ENCODE peak calls at places on chromosomes 7 and 10, in nine cellular contexts. G is Calu3, R is caudate nucleus, D is HCT116, L is lower lobe of right lung, M is neuronal stem cell, Q is H7, K is mesenchymal stem cell, U is fibroblast of mammary gland. A is an unnamed sample.

GRCh38 chr10:1163204-1163660 is 107.0 kb downstream of the WDR37 start:
- DNase-seq in M (no peak), L (no peak), Q (no peak), U (no peak), R (no peak), G (no peak), K (no peak), D (no peak), A (no peak)

GRCh38 chr10:24382979-24383663 is 174.2 kb downstream of the KIAA1217 start:
- DNase-seq in K (no peak), U (no peak), G (peak), Q (peak), D (no peak), M (no peak), R (no peak), L (no peak), A (peak)

GRCh38 chr7:157615101-157615817 is 278.5 kb downstream of the DNAJB6 start:
- DNase-seq in K (no peak), R (no peak), D (no peak), U (peak), M (no peak), Q (no peak), G (no peak), L (no peak), A (no peak)

GRCh38 chr7:46603780-46604725 is 683.0 kb upstream of the IGFBP3 start:
- DNase-seq in K (peak), G (no peak), M (no peak), R (no peak), U (peak), L (peak), Q (no peak), D (no peak), A (no peak)

GRCh38 chr10:100370561-100370975 is 23.5 kb downstream of the SCD start:
- DNase-seq in Q (no peak), K (peak), R (no peak), L (no peak), G (peak), D (peak), M (no peak), U (peak), A (no peak)

GRCh38 chr10:109047856-109048255 is 875.5 kb downstream of the XPNPEP1 start:
- DNase-seq in R (no peak), D (no peak), M (no peak), L (no peak), K (no peak), U (no peak), G (no peak), Q (no peak), A (no peak)

GRCh38 chr7:157577796-157578339 is 241.1 kb downstream of the DNAJB6 start:
- DNase-seq in M (no peak), R (no peak), K (no peak), G (no peak), Q (no peak), U (no peak), D (no peak), L (no peak), A (no peak)

GRCh38 chr7:95794917-95795515 is 22.7 kb downstream of the DYNC1I1 start:
- DNase-seq in L (no peak), Q (peak), U (peak), G (peak), M (no peak), R (no peak), K (peak), D (peak), A (peak)

GRCh38 chr7:87225696-87226095 is 6.2 kb upstream of the TMEM243 start:
- DNase-seq in D (no peak), U (peak), Q (peak), R (no peak), L (no peak), K (peak), M (no peak), G (peak), A (no peak)

GRCh38 chr10:100998183-100998990 is 1.2 kb upstream of the LZTS2 start:
- DNase-seq in R (peak), K (peak), M (no peak), D (no peak), Q (peak), G (peak), U (peak), L (peak), A (peak)

GRCh38 chr10:55766212-55766611 is 594.8 kb downstream of the ZWINT start:
- DNase-seq in D (no peak), M (no peak), K (no peak), U (no peak), R (no peak), G (no peak), L (no peak), Q (no peak), A (no peak)

GRCh38 chr10:106636781-106637491 is 527.6 kb downstream of the SORCS1 start:
- DNase-seq in U (peak), R (no peak), L (no peak), Q (no peak), K (no peak), M (no peak), D (no peak), G (no peak), A (no peak)

GRCh38 chr10:792792-793100 is 103.3 kb upstream of the DIP2C start:
- DNase-seq in M (no peak), L (no peak), G (no peak), R (no peak), D (no peak), U (peak), Q (no peak), K (peak), A (no peak)

GRCh38 chr10:60343254-60343653 is 46.4 kb downstream of the ANK3 start:
- DNase-seq in L (no peak), D (no peak), M (no peak), Q (no peak), U (no peak), K (peak), G (no peak), R (no peak), A (no peak)

GRCh38 chr7:95960706-95961244 is 188.4 kb downstream of the DYNC1I1 start:
- DNase-seq in Q (no peak), R (no peak), D (no peak), M (no peak), L (no peak), U (no peak), K (no peak), G (no peak), A (no peak)

GRCh38 chr10:31399631-31400030 is 80.6 kb downstream of the ZEB1 start:
- DNase-seq in Q (no peak), L (no peak), D (no peak), U (peak), R (peak), K (no peak), M (no peak), G (no peak), A (no peak)

GRCh38 chr10:44994752-44995530 is 5.8 kb upstream of the ZNF22 start:
- DNase-seq in R (no peak), M (no peak), U (no peak), D (no peak), L (no peak), Q (no peak), K (no peak), G (no peak), A (no peak)

GRCh38 chr10:122474145-122474739 is 12.9 kb downstream of the HTRA1 start:
- DNase-seq in G (no peak), L (no peak), R (no peak), D (no peak), M (no peak), U (no peak), K (peak), Q (no peak), A (no peak)

GRCh38 chr10:129936923-129937300 is 27.2 kb downstream of the EBF3 start:
- DNase-seq in L (no peak), M (no peak), Q (no peak), U (no peak), D (no peak), K (no peak), R (no peak), G (no peak), A (no peak)

GRCh38 chr7:97734255-97734654 is 2.4 kb downstream of the TAC1 start:
- DNase-seq in Q (no peak), R (no peak), D (no peak), M (no peak), L (no peak), U (no peak), G (no peak), K (no peak), A (no peak)

GRCh38 chr7:149763563-149764240 is 9.7 kb downstream of the ZNF467 start:
- DNase-seq in L (no peak), U (no peak), M (no peak), D (no peak), R (no peak), K (no peak), Q (no peak), G (no peak), A (no peak)

GRCh38 chr7:41232086-41232485 is 470.8 kb downstream of the INHBA start:
- DNase-seq in Q (no peak), G (no peak), D (no peak), U (peak), R (no peak), M (no peak), L (no peak), K (no peak), A (no peak)